ENCODE peak calls at places on chromosomes 2 and 18, in nine cellular contexts. N, E, T, Z, H, O, I, R and J are unnamed samples. For H3K27me3, the result is how much of the 10 kb centered on the place peaks cover.

GRCh38 chr18:39685303-39685902 is 2119.8 kb upstream of the CELF4 start:
- DNase-seq in N (no peak), E (no peak), T (no peak), Z (no peak), H (no peak), O (no peak), I (no peak), R (no peak), J (no peak)

GRCh38 chr18:54924948-54925347 is 34.3 kb downstream of the CCDC68 start:
- DNase-seq in N (no peak), E (no peak), T (no peak), Z (no peak), H (no peak), O (peak), I (no peak), R (peak), J (no peak)

GRCh38 chr2:113240915-113241911 is 37.5 kb downstream of the PAX8 start:
- DNase-seq in N (peak), E (peak), T (no peak), Z (peak), H (peak), O (peak), I (no peak), R (peak), J (no peak)

GRCh38 chr2:42923632-42924425 is 131.4 kb upstream of the HAAO start:
- DNase-seq in N (no peak), E (no peak), T (no peak), Z (no peak), H (peak), O (peak), I (no peak), R (no peak), J (no peak)

GRCh38 chr2:27735263-27735904 is 36.1 kb upstream of the MRPL33 start:
- DNase-seq in N (peak), E (peak), T (no peak), Z (no peak), H (peak), O (peak), I (peak), R (peak), J (peak)

GRCh38 chr2:237315170-237315880 is 98.6 kb downstream of the COL6A3 start:
- DNase-seq in N (peak), E (peak), T (no peak), Z (peak), H (peak), O (peak), I (no peak), R (no peak), J (no peak)

GRCh38 chr2:177622516-177622915 is 229.9 kb downstream of the AGPS start:
- DNase-seq in N (peak), E (no peak), T (no peak), Z (no peak), H (no peak), O (no peak), I (no peak), R (peak), J (no peak)

GRCh38 chr2:144510206-144510991 is 9.5 kb downstream of the ZEB2 start:
- DNase-seq in N (peak), E (no peak), T (no peak), Z (peak), H (peak), O (peak), I (peak), R (peak), J (peak)

GRCh38 chr2:171807130-171807529 is 86.9 kb downstream of the SLC25A12 start:
- DNase-seq in N (no peak), E (no peak), T (no peak), Z (no peak), H (no peak), O (no peak), I (no peak), R (peak), J (no peak)

GRCh38 chr2:216436369-216436768 is 24.1 kb downstream of the SMARCAL1 start:
- DNase-seq in N (no peak), E (no peak), T (no peak), Z (no peak), H (no peak), O (peak), I (no peak), R (no peak), J (no peak)

GRCh38 chr2:20728114-20728758 is 61.3 kb downstream of the GDF7 start:
- DNase-seq in N (peak), E (no peak), T (no peak), Z (no peak), H (no peak), O (no peak), I (no peak), R (peak), J (no peak)

GRCh38 chr2:110755494-110756078 is 23.2 kb downstream of the ACOXL start:
- DNase-seq in N (no peak), E (no peak), T (no peak), Z (no peak), H (no peak), O (peak), I (no peak), R (no peak), J (no peak)

GRCh38 chr2:34806396-34806795 is 1207.3 kb upstream of the FAM98A start:
- DNase-seq in N (no peak), E (no peak), T (no peak), Z (no peak), H (no peak), O (no peak), I (no peak), R (no peak), J (no peak)

GRCh38 chr18:36217348-36217747 is 30.1 kb downstream of the MOCOS start:
- DNase-seq in N (peak), E (no peak), T (no peak), Z (no peak), H (no peak), O (no peak), I (no peak), R (no peak), J (no peak)

GRCh38 chr18:57943723-57944122 is 100.3 kb upstream of the NEDD4L start:
- DNase-seq in N (no peak), E (no peak), T (no peak), Z (peak), H (no peak), O (peak), I (no peak), R (peak), J (no peak)

GRCh38 chr2:109562421-109562820 is 51.3 kb downstream of the SEPTIN10 start:
- DNase-seq in N (no peak), E (no peak), T (no peak), Z (no peak), H (no peak), O (peak), I (no peak), R (peak), J (no peak)

GRCh38 chr18:23888880-23889279 is 125.7 kb upstream of the TTC39C start:
- DNase-seq in N (no peak), E (no peak), T (no peak), Z (no peak), H (no peak), O (no peak), I (no peak), R (no peak), J (no peak)

GRCh38 chr2:96549967-96550786 is 13.6 kb downstream of the ARID5A start:
- DNase-seq in N (peak), E (peak), T (no peak), Z (no peak), H (no peak), O (peak), I (no peak), R (no peak), J (no peak)

GRCh38 chr2:166180951-166181812 is 53.4 kb upstream of the SCN1A start:
- DNase-seq in N (peak), E (no peak), T (no peak), Z (peak), H (no peak), O (peak), I (no peak), R (peak), J (no peak)

GRCh38 chr2:111015256-111015655 is 105.5 kb upstream of the BCL2L11 start:
- DNase-seq in N (no peak), E (no peak), T (no peak), Z (no peak), H (no peak), O (no peak), I (no peak), R (no peak), J (no peak)

GRCh38 chr2:170739048-170739447 is 23.9 kb downstream of the SP5 start:
- DNase-seq in N (peak), E (no peak), T (no peak), Z (peak), H (no peak), O (peak), I (no peak), R (peak), J (no peak)

GRCh38 chr2:10120158-10120937 is 2.2 kb upstream of the RRM2 start:
- DNase-seq in N (peak), E (peak), T (peak), Z (peak), H (peak), O (peak), I (peak), R (peak), J (peak)

GRCh38 chr18:33483908-33484307 is 43.4 kb upstream of the CCDC178 start:
- DNase-seq in N (no peak), E (no peak), T (no peak), Z (no peak), H (no peak), O (no peak), I (no peak), R (no peak), J (no peak)

GRCh38 chr2:56347881-56348280 is 164.1 kb downstream of the CCDC85A start:
- DNase-seq in N (no peak), E (no peak), T (no peak), Z (no peak), H (no peak), O (no peak), I (no peak), R (no peak), J (no peak)

GRCh38 chr2:23629417-23630110 is 244.6 kb downstream of the KLHL29 start:
- DNase-seq in N (no peak), E (no peak), T (no peak), Z (no peak), H (no peak), O (no peak), I (no peak), R (no peak), J (no peak)

GRCh38 chr18:59180150-59180845 is 39.7 kb upstream of the GRP start:
- DNase-seq in N (no peak), E (no peak), T (no peak), Z (no peak), H (no peak), O (peak), I (no peak), R (peak), J (no peak)

GRCh38 chr2:194750926-194751325 is 906.1 kb upstream of the SLC39A10 start:
- DNase-seq in N (no peak), E (no peak), T (no peak), Z (no peak), H (no peak), O (no peak), I (no peak), R (no peak), J (no peak)

GRCh38 chr2:65017335-65017734 is 28.1 kb downstream of the SLC1A4 start:
- DNase-seq in N (no peak), E (no peak), T (no peak), Z (no peak), H (no peak), O (no peak), I (no peak), R (no peak), J (no peak)

GRCh38 chr2:133717497-133717896 is 149.2 kb upstream of the NCKAP5 start:
- DNase-seq in N (no peak), E (no peak), T (no peak), Z (no peak), H (no peak), O (peak), I (no peak), R (peak), J (no peak)

GRCh38 chr2:100008960-100009359 is 133.4 kb downstream of the AFF3 start:
- DNase-seq in N (no peak), E (no peak), T (no peak), Z (no peak), H (no peak), O (peak), I (no peak), R (no peak), J (no peak)

GRCh38 chr2:212451786-212452200 is 86.8 kb downstream of the ERBB4 start:
- DNase-seq in N (peak), E (no peak), T (no peak), Z (peak), H (no peak), O (peak), I (no peak), R (peak), J (no peak)

GRCh38 chr2:25042321-25043240 is 705 bp downstream of the EFR3B start:
- DNase-seq in N (peak), E (peak), T (no peak), Z (peak), H (peak), O (peak), I (no peak), R (no peak), J (no peak)

GRCh38 chr2:25043241-25043867 is 1.5 kb downstream of the EFR3B start:
- DNase-seq in N (peak), E (no peak), T (no peak), Z (peak), H (no peak), O (peak), I (no peak), R (no peak), J (peak)

GRCh38 chr2:25039126-25039525 is 2.8 kb upstream of the EFR3B start:
- DNase-seq in N (no peak), E (no peak), T (no peak), Z (no peak), H (no peak), O (no peak), I (no peak), R (no peak), J (no peak)

GRCh38 chr2:25041928-25042320 is at the start of gene EFR3B:
- DNase-seq in N (peak), E (peak), T (peak), Z (peak), H (peak), O (peak), I (peak), R (peak), J (peak)

GRCh38 chr2:25041307-25041927 is 459 bp upstream of the EFR3B start:
- DNase-seq in N (peak), E (peak), T (no peak), Z (peak), H (peak), O (peak), I (peak), R (peak), J (peak)
- H3K27me3 ChIP-seq in N (under half), E (under half), T (under half), Z (under half), H (under half), O (under half), I (under half), R (under half), J (under half)

GRCh38 chr2:120471166-120471565 is 125.2 kb downstream of the INHBB start:
- DNase-seq in N (no peak), E (no peak), T (no peak), Z (no peak), H (no peak), O (peak), I (no peak), R (no peak), J (no peak)

GRCh38 chr2:120472031-120472430 is 126.1 kb downstream of the INHBB start:
- DNase-seq in N (no peak), E (no peak), T (no peak), Z (no peak), H (no peak), O (no peak), I (no peak), R (no peak), J (no peak)

GRCh38 chr2:120474486-120474885 is 128.6 kb downstream of the INHBB start:
- DNase-seq in N (no peak), E (no peak), T (no peak), Z (no peak), H (no peak), O (no peak), I (no peak), R (no peak), J (no peak)

GRCh38 chr2:120473522-120474271 is 127.8 kb downstream of the INHBB start:
- DNase-seq in N (no peak), E (no peak), T (no peak), Z (no peak), H (no peak), O (no peak), I (no peak), R (peak), J (no peak)

DNA sequence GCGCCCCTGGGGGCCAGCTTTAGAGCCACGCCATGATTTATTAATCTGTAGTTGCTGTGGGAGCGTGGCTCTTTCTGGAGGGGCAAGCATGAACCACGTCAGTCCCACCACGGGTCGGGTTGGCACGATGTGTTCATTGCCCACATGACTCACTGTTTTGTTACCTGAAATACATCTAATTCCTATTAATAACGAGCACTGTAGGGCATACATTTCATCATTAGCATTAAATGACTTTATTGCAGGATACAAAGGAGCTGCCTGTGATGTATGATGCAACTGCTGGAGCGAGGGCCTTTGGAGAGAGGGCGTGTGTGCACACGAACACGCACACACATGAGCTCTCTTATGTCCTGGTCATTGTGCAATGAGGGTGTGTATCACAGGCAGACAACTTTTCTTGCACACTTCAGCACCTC is 127.0 kb downstream of the INHBB start:
- DNase-seq in N (peak), E (no peak), T (no peak), Z (no peak), H (no peak), O (peak), I (no peak), R (peak), J (no peak)
- H3K27me3 ChIP-seq in N (under half), E (under half), T (under half), Z (under half), H (under half), O (under half), I (under half), R (under half), J (under half)

GRCh38 chr2:232537079-232537478 is 2.4 kb upstream of the CHRNG start:
- DNase-seq in N (no peak), E (peak), T (no peak), Z (no peak), H (peak), O (no peak), I (no peak), R (no peak), J (no peak)
- H3K27me3 ChIP-seq in N (under half), E (under half), T (under half), Z (under half), H (under half), O (under half), I (under half), R (under half), J (under half)

GRCh38 chr2:174329157-174329715 is 5.5 kb upstream of the SP9 start:
- DNase-seq in N (no peak), E (no peak), T (no peak), Z (no peak), H (no peak), O (no peak), I (no peak), R (no peak), J (no peak)

GRCh38 chr2:174327559-174327897 is 7.2 kb upstream of the SP9 start:
- DNase-seq in N (no peak), E (no peak), T (no peak), Z (no peak), H (no peak), O (no peak), I (no peak), R (no peak), J (no peak)

GRCh38 chr2:174326880-174327558 is 7.7 kb upstream of the SP9 start:
- DNase-seq in N (no peak), E (no peak), T (no peak), Z (no peak), H (no peak), O (no peak), I (no peak), R (no peak), J (no peak)

GRCh38 chr2:174327958-174328308 is 6.8 kb upstream of the SP9 start:
- DNase-seq in N (no peak), E (no peak), T (no peak), Z (no peak), H (no peak), O (peak), I (no peak), R (no peak), J (no peak)

GRCh38 chr2:174328309-174329156 is 6.2 kb upstream of the SP9 start:
- DNase-seq in N (peak), E (no peak), T (no peak), Z (no peak), H (no peak), O (peak), I (no peak), R (no peak), J (no peak)
- H3K27me3 ChIP-seq in N (half or more), E (half or more), T (half or more), Z (under half), H (under half), O (under half), I (half or more), R (under half), J (half or more)

GRCh38 chr2:71773218-71773617 is 319.9 kb downstream of the DYSF start:
- DNase-seq in N (no peak), E (no peak), T (no peak), Z (no peak), H (no peak), O (no peak), I (no peak), R (no peak), J (no peak)
- H3K27me3 ChIP-seq in N (under half), E (under half), T (under half), Z (under half), H (under half), O (under half), I (under half), R (under half), J (under half)

GRCh38 chr2:45259144-45259543 is 249.9 kb upstream of the SIX2 start:
- DNase-seq in N (no peak), E (no peak), T (no peak), Z (no peak), H (no peak), O (no peak), I (no peak), R (no peak), J (no peak)

GRCh38 chr2:45259547-45260160 is 250.4 kb upstream of the SIX2 start:
- DNase-seq in N (no peak), E (no peak), T (no peak), Z (peak), H (no peak), O (no peak), I (no peak), R (no peak), J (no peak)

GRCh38 chr2:45263147-45263546 is 253.9 kb upstream of the SIX2 start:
- DNase-seq in N (no peak), E (no peak), T (no peak), Z (no peak), H (no peak), O (no peak), I (no peak), R (no peak), J (no peak)

GRCh38 chr2:45260946-45261345 is 251.7 kb upstream of the SIX2 start:
- DNase-seq in N (no peak), E (no peak), T (no peak), Z (no peak), H (no peak), O (no peak), I (no peak), R (no peak), J (no peak)

DNA sequence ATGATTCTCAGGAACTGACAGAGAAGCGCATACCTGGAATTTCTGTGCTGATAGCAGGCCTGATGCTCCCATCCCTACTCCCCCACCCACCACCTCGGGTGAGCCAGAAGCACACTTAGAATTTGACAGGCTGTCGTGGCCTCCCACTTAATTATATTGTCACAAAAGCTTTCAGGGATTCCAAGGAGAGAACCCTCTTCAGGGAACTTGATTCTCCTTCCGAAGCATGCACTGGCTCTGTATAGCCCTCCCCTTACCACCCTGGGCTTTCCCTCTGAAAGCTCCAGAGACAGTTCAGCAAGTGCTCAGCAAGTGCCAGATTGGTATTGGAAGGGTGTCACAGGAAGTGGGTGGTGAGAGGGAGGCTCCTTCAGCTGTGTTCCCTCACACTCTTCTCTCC is 252.5 kb upstream of the SIX2 start:
- DNase-seq in N (no peak), E (no peak), T (no peak), Z (no peak), H (no peak), O (no peak), I (no peak), R (no peak), J (no peak)
- H3K27me3 ChIP-seq in N (under half), E (under half), T (under half), Z (under half), H (under half), O (under half), I (under half), R (under half), J (under half)